ENCODE peak calls at places on chromosomes 16 and 17, in four cellular contexts. W, G, T and B are unnamed samples. For H3K4me1, the result is how much of the 10 kb centered on the place peaks cover.

GRCh38 chr16:77443834-77444460 is 9.1 kb upstream of the ADAMTS18 start:
- DNase-seq in T (no peak), G (no peak), W (no peak), B (no peak)

GRCh38 chr17:15999974-16000827 is 577 bp downstream of the TTC19 start:
- DNase-seq in T (peak), W (peak), G (no peak), B (peak)

GRCh38 chr17:65013613-65014391 is 42.7 kb downstream of the GNA13 start:
- DNase-seq in W (no peak), T (peak), G (no peak), B (no peak)

GRCh38 chr17:39926135-39926587 is 1.2 kb downstream of the ORMDL3 start:
- DNase-seq in T (no peak), G (no peak), W (no peak), B (no peak)

GRCh38 chr17:80105762-80106161 is 4.4 kb downstream of the GAA start:
- DNase-seq in T (no peak), W (peak), G (no peak), B (no peak)

GRCh38 chr17:16486373-16487250 is 5.4 kb downstream of the LRRC75A start:
- DNase-seq in G (peak), W (no peak), T (peak), B (peak)

GRCh38 chr17:10737168-10737622 is 7.4 kb upstream of the TMEM220 start:
- DNase-seq in W (peak), T (peak), G (peak), B (peak)

GRCh38 chr16:2828876-2829430 is 1.1 kb upstream of the ZG16B start:
- DNase-seq in G (no peak), T (no peak), W (no peak), B (no peak)

GRCh38 chr17:67853703-67854102 is 28.4 kb downstream of the BPTF start:
- DNase-seq in G (no peak), T (no peak), W (no peak), B (no peak)

GRCh38 chr16:66471264-66471663 is 44.2 kb downstream of the BEAN1 start:
- DNase-seq in G (no peak), W (no peak), T (no peak), B (no peak)

GRCh38 chr17:2837147-2837561 is 40.9 kb downstream of the RAP1GAP2 start:
- DNase-seq in G (no peak), T (no peak), W (no peak), B (no peak)

GRCh38 chr17:62713096-62713870 is 85.8 kb downstream of the MRC2 start:
- DNase-seq in W (no peak), T (no peak), G (no peak), B (peak)

GRCh38 chr17:77746901-77747620 is 211.4 kb upstream of the TNRC6C start:
- DNase-seq in W (no peak), G (no peak), T (no peak), B (peak)

GRCh38 chr17:336110-337021 is 16.2 kb downstream of the RPH3AL start:
- DNase-seq in W (no peak), G (no peak), T (no peak), B (peak)

GRCh38 chr16:53291757-53292392 is 142.4 kb upstream of the RBL2 start:
- DNase-seq in G (no peak), W (no peak), T (peak), B (no peak)

GRCh38 chr17:7132511-7133094 is 18.0 kb upstream of the ASGR2 start:
- DNase-seq in G (peak), W (no peak), T (no peak), B (peak)

GRCh38 chr16:68658258-68658973 is 13.3 kb downstream of the CDH3 start:
- DNase-seq in W (no peak), G (no peak), T (peak), B (peak)

GRCh38 chr17:32445976-32446375 is 1.7 kb downstream of the PSMD11 start:
- DNase-seq in T (peak), G (no peak), W (peak), B (no peak)

GRCh38 chr17:33809748-33810147 is 445.3 kb upstream of the CCL2 start:
- DNase-seq in T (no peak), G (no peak), W (no peak), B (no peak)

GRCh38 chr17:49822829-49823228 is 25.0 kb downstream of the TAC4 start:
- DNase-seq in W (no peak), G (no peak), T (no peak), B (no peak)

GRCh38 chr16:88926374-88926990 is 50.5 kb downstream of the CBFA2T3 start:
- DNase-seq in T (peak), W (peak), G (no peak), B (peak)

GRCh38 chr16:88611220-88611821 is 27.1 kb upstream of the IL17C start:
- DNase-seq in G (peak), W (no peak), T (no peak), B (peak)

GRCh38 chr16:9323170-9323569 is 231.7 kb downstream of the HAPSTR1 start:
- DNase-seq in G (no peak), W (no peak), T (no peak), B (no peak)

GRCh38 chr16:84724619-84725307 is 25.0 kb downstream of the USP10 start:
- DNase-seq in W (peak), G (no peak), T (no peak), B (no peak)

GRCh38 chr17:67212716-67213417 is 32.1 kb downstream of the HELZ start:
- DNase-seq in G (no peak), T (peak), W (no peak), B (no peak)

GRCh38 chr16:59047114-59047513 is 313.0 kb upstream of the GOT2 start:
- DNase-seq in G (no peak), W (no peak), T (no peak), B (peak)

GRCh38 chr17:35242805-35243458 is at the start of gene SLFN5:
- DNase-seq in T (peak), G (peak), W (peak), B (peak)

GRCh38 chr16:9372934-9373890 is 281.8 kb downstream of the HAPSTR1 start:
- DNase-seq in T (no peak), W (no peak), G (no peak), B (peak)

GRCh38 chr16:70714526-70715112 is 28.8 kb upstream of the MTSS2 start:
- DNase-seq in T (no peak), W (no peak), G (no peak), B (no peak)

GRCh38 chr17:4116516-4116915 is 26.3 kb downstream of the ZZEF1 start:
- DNase-seq in G (no peak), W (no peak), T (no peak), B (no peak)

GRCh38 chr16:71489122-71489521 is at the start of gene ZNF19:
- DNase-seq in G (no peak), T (no peak), W (no peak), B (no peak)

GRCh38 chr16:88773812-88774291 is 11.2 kb downstream of the PIEZO1 start:
- DNase-seq in G (no peak), T (peak), W (peak), B (peak)

GRCh38 chr16:88922114-88922825 is 54.7 kb downstream of the CBFA2T3 start:
- DNase-seq in W (no peak), T (peak), G (peak), B (peak)

GRCh38 chr16:86398622-86399021 is 111.7 kb upstream of the FOXF1 start:
- DNase-seq in T (no peak), W (no peak), G (no peak), B (no peak)

GRCh38 chr16:82007189-82007588 is 4.1 kb downstream of the SDR42E1 start:
- DNase-seq in T (no peak), G (no peak), W (no peak), B (no peak)

GRCh38 chr16:49839462-49839825 is 16.5 kb downstream of the ZNF423 start:
- DNase-seq in W (no peak), G (no peak), T (no peak), B (no peak)
- TF ChIP-seq EZH2 in W (no peak), G (no peak), T (no peak), B (no peak)

DNA sequence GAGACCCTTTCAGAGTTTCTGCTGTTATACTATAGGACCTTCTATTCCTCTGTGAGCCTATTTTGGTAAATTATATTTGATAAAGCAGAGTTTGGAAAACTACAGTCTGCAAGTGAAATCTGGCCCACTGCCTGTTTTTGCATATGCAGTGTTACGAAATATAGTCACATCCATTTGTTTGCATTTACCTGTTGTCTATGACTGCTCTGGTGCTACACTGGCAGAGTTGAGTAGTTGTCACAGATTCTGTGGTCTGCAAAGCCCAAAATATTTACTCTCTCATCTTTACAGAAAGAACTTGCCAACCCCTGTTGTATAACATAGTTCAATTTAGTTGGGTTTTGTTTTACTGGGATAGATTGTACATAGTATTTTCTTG is 42.3 kb downstream of the TNRC6A start:
- DNase-seq in W (no peak), G (no peak), T (peak), B (no peak)
- H3K4me1 ChIP-seq in W (under half), G (under half), T (under half), B (under half)

DNA sequence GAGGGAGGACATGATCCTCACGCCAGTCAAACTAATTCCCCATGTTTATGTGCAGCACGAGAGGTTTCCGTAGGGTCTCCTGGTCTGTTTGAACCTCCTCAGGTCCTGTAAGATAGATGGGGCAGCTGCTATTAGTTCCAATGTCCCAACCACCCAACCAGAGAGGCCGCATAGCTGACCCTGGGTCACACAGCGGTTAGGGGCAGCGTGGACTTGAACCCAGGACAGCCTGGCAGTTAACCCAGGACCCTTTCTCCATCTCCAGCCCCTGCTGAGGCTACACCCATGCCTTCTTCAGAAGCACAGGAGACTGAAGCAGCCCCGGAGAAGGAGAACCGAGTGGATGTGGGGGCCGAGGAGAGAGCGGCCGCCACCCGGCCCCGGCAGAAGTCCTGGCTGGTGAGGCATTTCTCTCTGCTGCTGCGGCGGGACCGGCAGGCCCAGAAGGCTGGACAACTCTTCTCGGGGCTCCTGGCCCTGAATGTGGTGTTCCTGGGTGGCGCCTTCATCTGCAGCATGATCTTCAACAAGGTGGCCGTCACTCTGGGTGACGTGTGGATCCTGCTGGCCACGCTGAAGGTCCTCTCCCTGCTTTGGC is 5.5 kb downstream of the OTOP3 start:
- DNase-seq in W (no peak), G (no peak), T (no peak), B (no peak)
- TF ChIP-seq EZH2 in W (no peak), G (no peak), T (no peak), B (no peak)

GRCh38 chr17:38355256-38355655 is 3.6 kb downstream of the SOCS7 start:
- DNase-seq in W (no peak), T (no peak), G (no peak), B (no peak)
- H3K4me1 ChIP-seq in W (under half), T (under half), G (under half), B (under half)

DNA sequence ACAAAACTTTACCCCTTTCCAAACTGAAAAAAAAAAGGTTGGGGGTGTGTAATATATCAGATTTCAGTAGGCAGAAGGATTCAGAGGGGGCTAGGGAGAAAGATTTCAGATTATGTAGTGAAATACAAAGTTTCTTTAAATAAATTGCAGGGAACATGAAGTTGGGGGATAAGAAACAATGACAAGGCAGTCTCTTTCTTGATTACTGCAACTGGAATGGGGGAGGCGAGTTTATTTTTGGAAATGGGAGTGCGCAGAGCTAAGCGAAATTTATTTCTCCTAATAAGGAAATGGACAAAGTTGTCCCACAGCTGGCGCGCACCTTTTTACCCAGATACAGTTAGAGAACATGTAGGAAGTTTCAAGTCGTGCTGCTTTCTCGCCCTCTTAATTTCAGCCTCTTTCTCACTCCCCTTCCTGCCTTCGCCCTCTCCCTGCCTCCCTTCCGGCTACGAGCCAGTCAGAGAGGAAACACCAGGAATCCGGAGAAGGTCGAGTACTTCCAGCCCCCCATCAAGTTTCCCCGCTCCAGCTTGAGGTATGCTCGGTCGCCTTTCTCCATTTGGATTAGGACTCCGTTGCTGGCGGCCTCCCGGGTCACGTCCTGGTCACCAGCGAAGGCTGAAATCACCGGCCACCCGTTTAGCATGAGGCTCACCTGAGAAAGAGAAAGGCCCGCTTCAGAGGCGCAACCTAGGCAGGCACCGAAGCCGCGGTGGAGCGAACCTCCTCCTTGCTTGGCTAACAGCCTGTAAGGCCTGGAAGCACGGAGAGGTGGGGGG is 2.5 kb downstream of the CBLN1 start:
- DNase-seq in W (no peak), T (no peak), G (peak), B (peak)
- TF ChIP-seq EZH2 in W (no peak), T (no peak), G (no peak), B (no peak)

GRCh38 chr16:30895592-30896202 is 717 bp upstream of the CTF1 start:
- DNase-seq in G (no peak), W (peak), T (peak), B (no peak)
- H3K4me1 ChIP-seq in G (under half), W (under half), T (under half), B (under half)

GRCh38 chr17:74201250-74201649 is 2.2 kb upstream of the RPL38 start:
- DNase-seq in T (peak), G (no peak), W (peak), B (no peak)
- TF ChIP-seq EZH2 in T (peak), G (no peak), W (peak), B (no peak)

DNA sequence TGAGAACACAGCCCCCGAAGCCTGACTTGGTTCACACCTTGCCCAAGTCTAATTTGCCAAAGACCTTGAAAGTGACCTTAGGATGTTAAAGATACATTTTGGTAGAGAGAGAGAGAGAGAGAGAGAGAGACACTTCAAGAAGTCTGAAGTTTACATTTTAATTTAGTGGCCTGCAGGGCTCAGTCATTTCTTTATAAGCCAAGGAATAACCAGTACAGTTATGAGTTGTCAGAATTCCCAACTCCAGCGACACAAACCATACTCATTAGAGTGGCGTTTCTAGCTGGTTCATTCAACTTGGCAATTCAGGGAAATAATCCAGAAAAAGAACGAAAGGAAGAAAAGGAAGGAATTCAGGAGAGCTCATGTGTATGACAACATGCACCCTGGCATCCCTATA is 204.1 kb downstream of the CCDC182 start:
- DNase-seq in W (no peak), G (no peak), T (no peak), B (no peak)
- H3K4me1 ChIP-seq in W (under half), G (under half), T (under half), B (half or more)